ENCODE peak calls at places on chromosomes 6 and 20, in seven cellular contexts. U is IMR-90, I is EH, Z is NCI-H345, Q is aorta, R is SK-MEL-5, P is AG10803. T is an unnamed sample.

GRCh38 chr20:41038878-41039404 is 10.3 kb downstream of the TOP1 start:
- DNase-seq in U (no peak), I (no peak), Z (no peak), Q (no peak), R (peak; percentile 30), P (no peak), T (no peak)

GRCh38 chr6:27851440-27851839 is 60.8 kb downstream of the OR2B2 start:
- DNase-seq in U (no peak), I (no peak), Z (no peak), Q (no peak), R (no peak), P (no peak), T (no peak)

GRCh38 chr6:16600701-16601100 is 160.6 kb downstream of the ATXN1 start:
- DNase-seq in U (no peak), I (no peak), Z (no peak), Q (no peak), R (no peak), P (no peak), T (no peak)

GRCh38 chr20:21388566-21388965 is 8.8 kb downstream of the NKX2-4 start:
- DNase-seq in U (no peak), I (no peak), Z (peak; percentile 10), Q (no peak), R (no peak), P (no peak), T (no peak)

GRCh38 chr6:56387621-56388413 is 140.4 kb upstream of the COL21A1 start:
- DNase-seq in U (no peak), I (no peak), Z (peak; percentile 83), Q (peak; percentile 50), R (no peak), P (no peak), T (no peak)

GRCh38 chr6:33217246-33217645 is 8.9 kb downstream of the RING1 start:
- DNase-seq in U (no peak), I (no peak), Z (no peak), Q (no peak), R (no peak), P (no peak), T (no peak)

GRCh38 chr6:13573669-13574110 is 711 bp upstream of the SIRT5 start:
- DNase-seq in U (peak; percentile 46), I (peak; percentile 64), Z (no peak), Q (peak; percentile 67), R (peak; percentile 47), P (peak; percentile 31), T (no peak)

GRCh38 chr20:25212242-25212641 is 16.7 kb downstream of the ENTPD6 start:
- DNase-seq in U (no peak), I (no peak), Z (no peak), Q (no peak), R (no peak), P (no peak), T (no peak)

GRCh38 chr6:56540950-56541600 is 101.6 kb downstream of the DST start:
- DNase-seq in U (peak; percentile 58), I (peak; percentile 47), Z (no peak), Q (no peak), R (no peak), P (no peak), T (no peak)

GRCh38 chr20:46215913-46216707 is 92.2 kb downstream of the CDH22 start:
- DNase-seq in U (peak; percentile 28), I (peak; percentile 78), Z (peak; percentile 30), Q (peak; percentile 40), R (no peak), P (peak; percentile 26), T (no peak)

GRCh38 chr6:3707751-3708412 is 43.6 kb downstream of the PXDC1 start:
- DNase-seq in U (no peak), I (no peak), Z (no peak), Q (no peak), R (no peak), P (no peak), T (no peak)

GRCh38 chr20:52104546-52105044 is 87.0 kb downstream of the ZFP64 start:
- DNase-seq in U (peak; percentile 8), I (peak; percentile 26), Z (no peak), Q (no peak), R (no peak), P (peak; percentile 20), T (no peak)

GRCh38 chr20:8330316-8330784 is 198.3 kb downstream of the PLCB1 start:
- DNase-seq in U (no peak), I (no peak), Z (no peak), Q (no peak), R (no peak), P (no peak), T (no peak)

GRCh38 chr6:42933195-42933594 is 3.9 kb downstream of the CNPY3 start:
- DNase-seq in U (no peak), I (no peak), Z (no peak), Q (no peak), R (no peak), P (no peak), T (no peak)

GRCh38 chr20:57742506-57743180 is 32.8 kb upstream of the PMEPA1 start:
- DNase-seq in U (no peak), I (no peak), Z (no peak), Q (no peak), R (no peak), P (no peak), T (no peak)

GRCh38 chr20:8718214-8718613 is 350.7 kb upstream of the PLCB4 start:
- DNase-seq in U (no peak), I (peak; percentile 21), Z (no peak), Q (no peak), R (no peak), P (no peak), T (no peak)